ENCODE peak calls at places on chromosome 9, in eight cellular contexts. T is thoracic aorta; H is heart right ventricle; O is HFFc6; Y is ACHN; R is effector memory CD4-positive, alpha-beta T cell; D is tibial nerve; I is cerebellar cortex. E is an unnamed sample.

GRCh38 chr9:2289234-2289755 is 274.1 kb downstream of the SMARCA2 start:
- DNase-seq in T (no peak), H (no peak), O (no peak), Y (no peak), R (no peak), D (no peak), I (no peak), E (no peak)

GRCh38 chr9:75775966-75776691 is 114.3 kb upstream of the PCSK5 start:
- DNase-seq in T (no peak), H (no peak), O (no peak), Y (no peak), R (no peak), D (no peak), I (no peak), E (no peak)

GRCh38 chr9:37218800-37219425 is 98.5 kb downstream of the ZCCHC7 start:
- DNase-seq in T (no peak), H (no peak), O (no peak), Y (no peak), R (no peak), D (no peak), I (no peak), E (no peak)

GRCh38 chr9:111178361-111179043 is 140.2 kb upstream of the LPAR1 start:
- DNase-seq in T (no peak), H (no peak), O (peak; percentile 79), Y (peak; percentile 93), R (no peak), D (no peak), I (no peak), E (peak; percentile 51)

GRCh38 chr9:69385474-69386091 is 60.6 kb downstream of the ENTREP1 start:
- DNase-seq in T (no peak), H (no peak), O (no peak), Y (no peak), R (no peak), D (no peak), I (no peak), E (no peak)

GRCh38 chr9:137049544-137050449 is 3.8 kb upstream of the NPDC1 start:
- DNase-seq in T (no peak), H (no peak), O (no peak), Y (peak; percentile 41), R (peak; percentile 44), D (peak; percentile 57), I (peak; percentile 69), E (peak; percentile 76)

GRCh38 chr9:98317134-98317857 is 61.8 kb upstream of the TBC1D2 start:
- DNase-seq in T (no peak), H (no peak), O (peak; percentile 89), Y (peak; percentile 19), R (no peak), D (no peak), I (peak; percentile 89), E (peak; percentile 39)

GRCh38 chr9:20989923-20990341 is 41.5 kb downstream of the HACD4 start:
- DNase-seq in T (no peak), H (peak; percentile 22), O (no peak), Y (no peak), R (no peak), D (peak; percentile 43), I (peak; percentile 98), E (peak; percentile 81)

GRCh38 chr9:114163517-114163924 is 8.2 kb downstream of the COL27A1 start:
- DNase-seq in T (no peak), H (peak; percentile 54), O (peak; percentile 39), Y (peak; percentile 36), R (no peak), D (no peak), I (no peak), E (peak; percentile 80)

GRCh38 chr9:107707419-107707837 is 217.9 kb upstream of the KLF4 start:
- DNase-seq in T (no peak), H (no peak), O (peak; percentile 71), Y (no peak), R (no peak), D (no peak), I (no peak), E (peak; percentile 83)

GRCh38 chr9:27382308-27382707 is 85.4 kb upstream of the EQTN start:
- DNase-seq in T (no peak), H (no peak), O (no peak), Y (no peak), R (no peak), D (no peak), I (no peak), E (no peak)

E was measured in myocyte.